ENCODE peak calls at places on chromosomes 6 and 20, in eight cellular contexts. One of them, this sample, is unnamed.

GRCh38 chr20:50067461-50067860 is 45.5 kb downstream of the UBE2V1 start:
- DNase-seq in BE2C: no peak
- DNase-seq in HFFc6: no peak
- DNase-seq in prostate gland: no peak
- DNase-seq in CD8-positive, alpha-beta T cell: no peak
- DNase-seq in neural progenitor cell: no peak
- DNase-seq in astrocyte of the spinal cord: no peak
- DNase-seq in AG04449: no peak
- DNase-seq in this sample: no peak

GRCh38 chr6:106702046-106702445 is 72.7 kb downstream of the QRSL1 start:
- DNase-seq in BE2C: no peak
- DNase-seq in HFFc6: no peak
- DNase-seq in prostate gland: no peak
- DNase-seq in CD8-positive, alpha-beta T cell: no peak
- DNase-seq in neural progenitor cell: no peak
- DNase-seq in astrocyte of the spinal cord: no peak
- DNase-seq in AG04449: no peak
- DNase-seq in this sample: no peak

GRCh38 chr6:109978174-109979032 is at the start of gene GPR6:
- DNase-seq in BE2C: peak
- DNase-seq in HFFc6: no peak
- DNase-seq in prostate gland: peak
- DNase-seq in CD8-positive, alpha-beta T cell: no peak
- DNase-seq in neural progenitor cell: peak
- DNase-seq in astrocyte of the spinal cord: peak
- DNase-seq in AG04449: no peak
- DNase-seq in this sample: no peak

GRCh38 chr20:31869942-31870702 is at the start of the genes DUSP15 and TTLL9:
- DNase-seq in BE2C: peak
- DNase-seq in HFFc6: no peak
- DNase-seq in prostate gland: no peak
- DNase-seq in CD8-positive, alpha-beta T cell: no peak
- DNase-seq in neural progenitor cell: peak
- DNase-seq in astrocyte of the spinal cord: no peak
- DNase-seq in AG04449: no peak
- DNase-seq in this sample: no peak

GRCh38 chr6:137192821-137193220 is 19.4 kb upstream of the IL22RA2 start:
- DNase-seq in BE2C: no peak
- DNase-seq in HFFc6: no peak
- DNase-seq in prostate gland: no peak
- DNase-seq in CD8-positive, alpha-beta T cell: no peak
- DNase-seq in neural progenitor cell: no peak
- DNase-seq in astrocyte of the spinal cord: no peak
- DNase-seq in AG04449: no peak
- DNase-seq in this sample: no peak

GRCh38 chr6:134956032-134956431 is 6.1 kb upstream of the ALDH8A1 start:
- DNase-seq in BE2C: no peak
- DNase-seq in HFFc6: no peak
- DNase-seq in prostate gland: no peak
- DNase-seq in CD8-positive, alpha-beta T cell: no peak
- DNase-seq in neural progenitor cell: no peak
- DNase-seq in astrocyte of the spinal cord: no peak
- DNase-seq in AG04449: no peak
- DNase-seq in this sample: no peak

GRCh38 chr6:113110211-113110610 is 746.9 kb upstream of the MARCKS start:
- DNase-seq in BE2C: no peak
- DNase-seq in HFFc6: no peak
- DNase-seq in prostate gland: no peak
- DNase-seq in CD8-positive, alpha-beta T cell: no peak
- DNase-seq in neural progenitor cell: no peak
- DNase-seq in astrocyte of the spinal cord: no peak
- DNase-seq in AG04449: no peak
- DNase-seq in this sample: no peak

GRCh38 chr20:32536861-32537656 is 48.1 kb downstream of the NOL4L start:
- DNase-seq in BE2C: no peak
- DNase-seq in HFFc6: no peak
- DNase-seq in prostate gland: no peak
- DNase-seq in CD8-positive, alpha-beta T cell: peak
- DNase-seq in neural progenitor cell: peak
- DNase-seq in astrocyte of the spinal cord: no peak
- DNase-seq in AG04449: no peak
- DNase-seq in this sample: no peak

GRCh38 chr6:112683926-112684325 is 336.8 kb downstream of the RFPL4B start:
- DNase-seq in BE2C: no peak
- DNase-seq in HFFc6: peak
- DNase-seq in prostate gland: no peak
- DNase-seq in CD8-positive, alpha-beta T cell: no peak
- DNase-seq in neural progenitor cell: no peak
- DNase-seq in astrocyte of the spinal cord: peak
- DNase-seq in AG04449: peak
- DNase-seq in this sample: no peak

GRCh38 chr6:66605011-66605410 is 898.0 kb upstream of the EYS start:
- DNase-seq in BE2C: no peak
- DNase-seq in HFFc6: no peak
- DNase-seq in prostate gland: no peak
- DNase-seq in CD8-positive, alpha-beta T cell: no peak
- DNase-seq in neural progenitor cell: no peak
- DNase-seq in astrocyte of the spinal cord: peak
- DNase-seq in AG04449: no peak
- DNase-seq in this sample: no peak

GRCh38 chr6:151493495-151494234 is at the start of gene CCDC170:
- DNase-seq in BE2C: peak
- DNase-seq in HFFc6: no peak
- DNase-seq in prostate gland: no peak
- DNase-seq in CD8-positive, alpha-beta T cell: no peak
- DNase-seq in neural progenitor cell: peak
- DNase-seq in astrocyte of the spinal cord: peak
- DNase-seq in AG04449: no peak
- DNase-seq in this sample: peak

GRCh38 chr6:134626131-134626530 is 308.2 kb upstream of the SGK1 start:
- DNase-seq in BE2C: no peak
- DNase-seq in HFFc6: no peak
- DNase-seq in prostate gland: no peak
- DNase-seq in CD8-positive, alpha-beta T cell: no peak
- DNase-seq in neural progenitor cell: no peak
- DNase-seq in astrocyte of the spinal cord: peak
- DNase-seq in AG04449: no peak
- DNase-seq in this sample: no peak

GRCh38 chr20:63642518-63643247 is 10.5 kb downstream of the STMN3 start:
- DNase-seq in BE2C: no peak
- DNase-seq in HFFc6: no peak
- DNase-seq in prostate gland: no peak
- DNase-seq in CD8-positive, alpha-beta T cell: no peak
- DNase-seq in neural progenitor cell: peak
- DNase-seq in astrocyte of the spinal cord: no peak
- DNase-seq in AG04449: no peak
- DNase-seq in this sample: no peak

GRCh38 chr6:56268266-56268665 is 20.9 kb upstream of the COL21A1 start:
- DNase-seq in BE2C: no peak
- DNase-seq in HFFc6: no peak
- DNase-seq in prostate gland: no peak
- DNase-seq in CD8-positive, alpha-beta T cell: no peak
- DNase-seq in neural progenitor cell: no peak
- DNase-seq in astrocyte of the spinal cord: peak
- DNase-seq in AG04449: no peak
- DNase-seq in this sample: no peak

GRCh38 chr6:33905081-33905609 is 101.3 kb upstream of the MLN start:
- DNase-seq in BE2C: no peak
- DNase-seq in HFFc6: no peak
- DNase-seq in prostate gland: no peak
- DNase-seq in CD8-positive, alpha-beta T cell: peak
- DNase-seq in neural progenitor cell: no peak
- DNase-seq in astrocyte of the spinal cord: no peak
- DNase-seq in AG04449: no peak
- DNase-seq in this sample: no peak

GRCh38 chr6:35042451-35042850 is 98.7 kb downstream of the TCP11 start:
- DNase-seq in BE2C: no peak
- DNase-seq in HFFc6: no peak
- DNase-seq in prostate gland: no peak
- DNase-seq in CD8-positive, alpha-beta T cell: no peak
- DNase-seq in neural progenitor cell: no peak
- DNase-seq in astrocyte of the spinal cord: no peak
- DNase-seq in AG04449: no peak
- DNase-seq in this sample: no peak

GRCh38 chr6:39553811-39554802 is 171.1 kb downstream of the KIF6 start:
- DNase-seq in BE2C: no peak
- DNase-seq in HFFc6: no peak
- DNase-seq in prostate gland: no peak
- DNase-seq in CD8-positive, alpha-beta T cell: no peak
- DNase-seq in neural progenitor cell: no peak
- DNase-seq in astrocyte of the spinal cord: peak
- DNase-seq in AG04449: no peak
- DNase-seq in this sample: no peak

GRCh38 chr6:35064508-35065440 is 76.4 kb downstream of the TCP11 start:
- DNase-seq in BE2C: no peak
- DNase-seq in HFFc6: no peak
- DNase-seq in prostate gland: no peak
- DNase-seq in CD8-positive, alpha-beta T cell: no peak
- DNase-seq in neural progenitor cell: no peak
- DNase-seq in astrocyte of the spinal cord: no peak
- DNase-seq in AG04449: no peak
- DNase-seq in this sample: no peak

GRCh38 chr20:2872304-2873009 is 824 bp upstream of the PTPRA start:
- DNase-seq in BE2C: peak
- DNase-seq in HFFc6: peak
- DNase-seq in prostate gland: peak
- DNase-seq in CD8-positive, alpha-beta T cell: peak
- DNase-seq in neural progenitor cell: peak
- DNase-seq in astrocyte of the spinal cord: peak
- DNase-seq in AG04449: no peak
- DNase-seq in this sample: no peak

GRCh38 chr20:34522969-34523871 is 7.0 kb downstream of the DYNLRB1 start:
- DNase-seq in BE2C: peak
- DNase-seq in HFFc6: peak
- DNase-seq in prostate gland: peak
- DNase-seq in CD8-positive, alpha-beta T cell: peak
- DNase-seq in neural progenitor cell: peak
- DNase-seq in astrocyte of the spinal cord: peak
- DNase-seq in AG04449: peak
- DNase-seq in this sample: no peak
- TF ChIP-seq CTCF in BE2C: peak
- TF ChIP-seq CTCF in HFFc6: peak
- TF ChIP-seq CTCF in prostate gland: peak
- TF ChIP-seq CTCF in CD8-positive, alpha-beta T cell: peak
- TF ChIP-seq CTCF in neural progenitor cell: peak
- TF ChIP-seq CTCF in astrocyte of the spinal cord: peak
- TF ChIP-seq CTCF in AG04449: peak
- TF ChIP-seq CTCF in this sample: peak

DNA sequence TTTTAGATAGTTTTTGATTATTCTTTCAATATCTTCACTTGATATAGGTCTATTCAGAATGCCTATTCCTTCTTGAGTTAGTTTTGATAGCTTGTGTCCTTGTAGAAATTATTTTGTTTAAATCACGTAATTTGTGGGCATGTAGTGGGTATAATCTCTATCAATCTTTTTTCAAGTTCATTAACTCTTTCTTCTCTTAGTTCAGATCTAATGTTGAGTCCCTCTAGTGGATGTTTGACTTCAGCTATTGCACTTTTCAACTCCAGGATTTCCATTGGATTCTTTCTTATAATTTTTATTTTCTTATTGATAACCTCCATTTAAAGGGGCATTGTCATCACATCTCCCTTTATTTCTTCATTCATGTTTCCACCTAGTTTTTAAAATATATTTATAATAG is 135.6 kb downstream of the COL12A1 start:
- DNase-seq in BE2C: no peak
- DNase-seq in HFFc6: no peak
- DNase-seq in prostate gland: no peak
- DNase-seq in CD8-positive, alpha-beta T cell: no peak
- DNase-seq in neural progenitor cell: no peak
- DNase-seq in astrocyte of the spinal cord: no peak
- DNase-seq in AG04449: no peak
- DNase-seq in this sample: no peak
- TF ChIP-seq CTCF in BE2C: no peak
- TF ChIP-seq CTCF in HFFc6: peak
- TF ChIP-seq CTCF in prostate gland: no peak
- TF ChIP-seq CTCF in CD8-positive, alpha-beta T cell: no peak
- TF ChIP-seq CTCF in neural progenitor cell: no peak
- TF ChIP-seq CTCF in astrocyte of the spinal cord: no peak
- TF ChIP-seq CTCF in AG04449: no peak
- TF ChIP-seq CTCF in this sample: no peak

GRCh38 chr6:14786008-14786407 is 459.9 kb upstream of the JARID2 start:
- DNase-seq in BE2C: no peak
- DNase-seq in HFFc6: no peak
- DNase-seq in prostate gland: no peak
- DNase-seq in CD8-positive, alpha-beta T cell: no peak
- DNase-seq in neural progenitor cell: no peak
- DNase-seq in astrocyte of the spinal cord: no peak
- DNase-seq in AG04449: no peak
- DNase-seq in this sample: no peak

GRCh38 chr6:14786455-14786854 is 459.4 kb upstream of the JARID2 start:
- DNase-seq in BE2C: no peak
- DNase-seq in HFFc6: no peak
- DNase-seq in prostate gland: no peak
- DNase-seq in CD8-positive, alpha-beta T cell: no peak
- DNase-seq in neural progenitor cell: no peak
- DNase-seq in astrocyte of the spinal cord: no peak
- DNase-seq in AG04449: no peak
- DNase-seq in this sample: no peak

GRCh38 chr6:14787274-14787673 is 458.6 kb upstream of the JARID2 start:
- DNase-seq in BE2C: no peak
- DNase-seq in HFFc6: no peak
- DNase-seq in prostate gland: no peak
- DNase-seq in CD8-positive, alpha-beta T cell: no peak
- DNase-seq in neural progenitor cell: no peak
- DNase-seq in astrocyte of the spinal cord: no peak
- DNase-seq in AG04449: no peak
- DNase-seq in this sample: no peak

GRCh38 chr6:14784596-14785360 is 461.1 kb upstream of the JARID2 start:
- DNase-seq in BE2C: no peak
- DNase-seq in HFFc6: no peak
- DNase-seq in prostate gland: no peak
- DNase-seq in CD8-positive, alpha-beta T cell: peak
- DNase-seq in neural progenitor cell: peak
- DNase-seq in astrocyte of the spinal cord: no peak
- DNase-seq in AG04449: no peak
- DNase-seq in this sample: no peak

DNA sequence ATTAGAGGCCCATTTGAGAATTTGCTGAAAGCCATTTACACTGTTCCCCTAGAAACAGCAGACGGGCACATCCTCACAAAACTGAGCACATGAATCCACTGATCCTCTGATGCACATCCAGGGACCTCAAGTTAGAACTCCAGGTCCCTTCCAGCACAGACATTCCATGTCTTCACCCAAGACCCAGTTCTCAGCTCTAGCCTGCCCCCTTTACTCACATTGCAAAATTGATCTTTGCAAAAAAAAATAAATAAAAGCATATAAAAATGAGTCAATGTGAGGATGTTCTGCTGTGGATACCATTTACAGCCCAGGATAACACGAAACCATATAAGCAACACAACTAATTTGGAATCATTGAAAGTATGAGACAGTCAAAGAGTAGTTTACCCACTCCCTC is 458.2 kb upstream of the JARID2 start:
- DNase-seq in BE2C: no peak
- DNase-seq in HFFc6: no peak
- DNase-seq in prostate gland: no peak
- DNase-seq in CD8-positive, alpha-beta T cell: no peak
- DNase-seq in neural progenitor cell: no peak
- DNase-seq in astrocyte of the spinal cord: no peak
- DNase-seq in AG04449: no peak
- DNase-seq in this sample: no peak
- TF ChIP-seq CTCF in BE2C: no peak
- TF ChIP-seq CTCF in HFFc6: peak
- TF ChIP-seq CTCF in prostate gland: no peak
- TF ChIP-seq CTCF in CD8-positive, alpha-beta T cell: no peak
- TF ChIP-seq CTCF in neural progenitor cell: peak
- TF ChIP-seq CTCF in astrocyte of the spinal cord: no peak
- TF ChIP-seq CTCF in AG04449: no peak
- TF ChIP-seq CTCF in this sample: no peak

GRCh38 chr6:43823879-43824740 is 54.1 kb downstream of the VEGFA start:
- DNase-seq in BE2C: no peak
- DNase-seq in HFFc6: no peak
- DNase-seq in prostate gland: no peak
- DNase-seq in CD8-positive, alpha-beta T cell: no peak
- DNase-seq in neural progenitor cell: no peak
- DNase-seq in astrocyte of the spinal cord: no peak
- DNase-seq in AG04449: no peak
- DNase-seq in this sample: peak
- TF ChIP-seq CTCF in BE2C: no peak
- TF ChIP-seq CTCF in HFFc6: no peak
- TF ChIP-seq CTCF in prostate gland: no peak
- TF ChIP-seq CTCF in CD8-positive, alpha-beta T cell: no peak
- TF ChIP-seq CTCF in neural progenitor cell: no peak
- TF ChIP-seq CTCF in astrocyte of the spinal cord: no peak
- TF ChIP-seq CTCF in AG04449: no peak
- TF ChIP-seq CTCF in this sample: no peak